ENCODE peak calls at places on chromosome 6, in four cellular contexts. N, P, A and W are unnamed samples.
A peak's percentile ranks its signal among the peaks of the same experiment; 100 is the strongest.

GRCh38 chr6:10463040-10463439 is 48.2 kb upstream of the TFAP2A start:
- DNase-seq in A (no peak), N (no peak), P (no peak), W (no peak)

GRCh38 chr6:11008821-11009220 is 35.3 kb downstream of the ELOVL2 start:
- DNase-seq in A (no peak), P (no peak), N (no peak), W (no peak)

GRCh38 chr6:166955121-166955864 is 1.1 kb downstream of the RNASET2 start:
- DNase-seq in A (peak; percentile 24), N (no peak), P (no peak), W (peak; percentile 37)

GRCh38 chr6:159110013-159110412 is 59.2 kb upstream of the FNDC1 start:
- DNase-seq in A (peak; percentile 49), N (peak; percentile 57), P (no peak), W (no peak)

GRCh38 chr6:118963003-118963402 is 28.0 kb upstream of the MCM9 start:
- DNase-seq in N (peak; percentile 7), P (no peak), A (no peak), W (no peak)

GRCh38 chr6:25706314-25707014 is 48.1 kb upstream of the SLC17A4 start:
- DNase-seq in A (no peak), N (no peak), P (no peak), W (peak; percentile 33)

GRCh38 chr6:122726649-122727048 is 52.9 kb upstream of the FABP7 start:
- DNase-seq in A (peak; percentile 28), N (no peak), P (no peak), W (no peak)

GRCh38 chr6:159910342-159910741 is 19.6 kb downstream of the MAS1 start:
- DNase-seq in P (no peak), N (no peak), A (no peak), W (no peak)

GRCh38 chr6:134303903-134304302 is 14.0 kb downstream of the SGK1 start:
- DNase-seq in N (no peak), A (no peak), P (no peak), W (no peak)

GRCh38 chr6:21101694-21102093 is 491.9 kb upstream of the SOX4 start:
- DNase-seq in N (no peak), A (peak; percentile 66), P (no peak), W (no peak)
- TF ChIP-seq JUND in N (no peak), A (no peak), P (no peak), W (no peak)

DNA sequence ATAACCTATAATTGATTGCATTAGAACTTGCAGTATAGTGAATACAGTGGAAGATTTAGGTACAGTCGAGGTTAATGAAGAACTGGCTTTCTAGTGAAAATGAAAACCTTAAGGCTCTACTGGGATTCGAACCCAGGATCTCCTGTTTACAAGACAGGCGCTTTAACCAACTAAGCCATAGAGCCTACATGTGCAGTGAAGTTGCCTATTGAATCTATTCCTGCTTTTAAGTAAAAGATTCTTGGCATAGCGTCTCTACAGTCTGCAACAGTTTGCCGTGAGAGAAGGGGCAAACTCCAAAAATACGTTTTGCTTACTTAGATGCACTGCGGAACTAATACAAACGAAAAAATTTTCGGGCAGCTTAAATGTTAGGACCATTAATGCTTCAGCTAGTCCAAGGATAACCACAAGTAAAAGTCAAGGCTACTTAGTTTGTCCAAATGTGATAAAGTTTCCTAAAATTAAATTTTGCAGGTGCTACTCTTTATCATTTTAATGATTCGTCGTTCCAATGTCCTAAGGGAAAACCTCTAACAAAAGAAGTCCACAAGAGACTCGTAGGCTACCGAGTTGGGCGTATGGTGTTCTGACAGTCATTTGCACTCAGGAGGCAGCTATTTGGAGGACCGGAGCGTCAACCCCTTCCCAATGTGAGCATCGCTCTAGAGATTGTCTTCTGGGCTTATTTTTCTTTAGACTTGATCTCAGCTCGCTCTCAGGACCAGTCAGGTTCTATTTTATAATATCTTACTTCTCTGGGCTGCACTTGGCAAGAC is 31.3 kb upstream of the ZSCAN23 start:
- DNase-seq in P (peak; percentile 54), N (peak; percentile 88), A (peak; percentile 80), W (no peak)
- TF ChIP-seq JUND in P (no peak), N (no peak), A (peak; percentile 57), W (no peak)

GRCh38 chr6:23735151-23735550 is 390.9 kb upstream of the NRSN1 start:
- DNase-seq in A (no peak), N (no peak), P (no peak), W (no peak)
- TF ChIP-seq JUND in A (no peak), N (no peak), P (no peak), W (no peak)

GRCh38 chr6:40340196-40340595 is 247.0 kb downstream of the LRFN2 start:
- DNase-seq in P (no peak), N (no peak), A (no peak), W (no peak)

GRCh38 chr6:40334496-40334895 is 252.7 kb downstream of the LRFN2 start:
- DNase-seq in N (no peak), A (no peak), P (no peak), W (no peak)

GRCh38 chr6:40336986-40337780 is 250.0 kb downstream of the LRFN2 start:
- DNase-seq in A (no peak), N (no peak), P (no peak), W (no peak)

GRCh38 chr6:40338306-40338705 is 248.9 kb downstream of the LRFN2 start:
- DNase-seq in A (no peak), N (no peak), P (no peak), W (no peak)

DNA sequence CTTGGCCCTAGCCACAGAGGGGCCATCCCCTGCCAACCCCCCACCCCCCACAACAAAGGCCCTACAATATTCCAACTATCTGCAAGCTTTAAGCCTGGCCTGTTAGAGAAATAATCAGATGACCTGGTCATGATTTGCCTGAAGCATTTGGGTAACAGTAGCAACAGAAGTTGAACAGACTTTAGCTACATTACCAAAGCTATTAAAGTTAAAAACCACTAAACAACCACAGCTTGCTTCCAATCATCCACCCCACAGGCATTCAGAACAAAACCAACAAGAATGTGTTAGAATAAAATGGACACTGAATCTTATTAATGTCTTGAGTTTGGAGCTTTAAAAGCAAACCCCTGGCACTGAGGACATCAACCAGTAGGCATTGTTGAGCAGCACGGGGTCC is 250.9 kb downstream of the LRFN2 start:
- DNase-seq in N (no peak), A (no peak), P (no peak), W (no peak)
- TF ChIP-seq JUND in N (no peak), A (no peak), P (no peak), W (no peak)

GRCh38 chr6:19837511-19838441 is 606 bp downstream of the ID4 start:
- DNase-seq in P (no peak), N (no peak), A (no peak), W (no peak)
- TF ChIP-seq JUND in P (no peak), N (no peak), A (no peak), W (no peak)

DNA sequence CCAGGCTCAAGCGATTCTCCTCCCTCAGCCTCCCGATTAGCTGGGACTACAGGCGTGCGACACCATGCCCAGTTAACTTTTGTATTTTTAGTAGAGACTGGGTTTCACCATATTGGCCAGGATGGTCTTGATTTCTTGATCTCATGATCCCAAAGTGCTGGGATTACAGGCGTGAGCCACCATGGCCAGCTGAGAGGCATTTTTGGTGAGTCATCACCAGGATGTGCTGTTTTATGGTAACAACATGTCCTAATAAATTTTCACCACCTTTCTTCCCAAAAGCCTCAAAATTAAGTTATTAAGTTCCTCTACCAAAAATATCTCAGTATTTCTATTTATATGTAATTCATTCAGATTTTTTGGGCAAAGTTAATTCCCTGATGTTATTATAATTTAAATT is 53.5 kb downstream of the COL21A1 start:
- DNase-seq in P (no peak), N (no peak), A (no peak), W (no peak)
- TF ChIP-seq JUND in P (no peak), N (no peak), A (no peak), W (no peak)

GRCh38 chr6:168538892-168539811 is 98.2 kb downstream of the SMOC2 start:
- DNase-seq in N (no peak), A (no peak), P (no peak), W (no peak)

GRCh38 chr6:168535711-168536110 is 94.7 kb downstream of the SMOC2 start:
- DNase-seq in P (no peak), A (no peak), N (no peak), W (no peak)

GRCh38 chr6:168536196-168536595 is 95.2 kb downstream of the SMOC2 start:
- DNase-seq in P (no peak), A (no peak), N (no peak), W (no peak)

GRCh38 chr6:168536665-168537249 is 95.8 kb downstream of the SMOC2 start:
- DNase-seq in N (no peak), P (no peak), A (no peak), W (no peak)

DNA sequence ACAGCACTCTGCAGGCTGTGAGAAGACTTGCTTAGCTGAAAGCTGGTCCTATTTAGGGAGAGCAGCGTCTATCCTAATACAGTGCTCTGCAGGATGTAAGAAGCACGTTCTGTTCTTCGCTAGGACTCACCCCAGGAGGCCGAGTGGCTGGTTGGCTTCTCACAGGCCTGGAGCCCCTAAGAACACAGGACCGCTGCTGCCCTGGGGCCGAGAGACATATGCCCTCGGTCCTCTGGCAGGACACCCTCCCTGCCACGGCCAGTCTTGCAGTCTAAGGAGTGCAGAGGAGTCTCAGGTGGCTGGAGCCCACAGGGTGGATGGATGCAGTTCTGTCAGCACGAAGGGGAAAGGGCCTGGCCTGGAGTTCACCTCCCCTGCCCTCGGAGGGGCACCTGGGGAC is 96.5 kb downstream of the SMOC2 start:
- DNase-seq in N (no peak), P (no peak), A (no peak), W (no peak)
- TF ChIP-seq JUND in N (no peak), P (no peak), A (no peak), W (no peak)